ENCODE peak calls at places on chromosome 13, in five cellular contexts. X, A, F, R and G are unnamed samples.

GRCh38 chr13:26017196-26017921 is 34.5 kb downstream of the SHISA2 start:
- DNase-seq in X (peak; percentile 44), A (no peak), F (no peak), R (no peak), G (no peak)

GRCh38 chr13:74052402-74052928 is 81.7 kb downstream of the KLF12 start:
- DNase-seq in X (no peak), A (no peak), F (no peak), R (no peak), G (no peak)

GRCh38 chr13:88086577-88086976 is 415.4 kb downstream of the SLITRK5 start:
- DNase-seq in X (no peak), A (no peak), F (peak; percentile 15), R (no peak), G (no peak)

GRCh38 chr13:49029570-49029969 is 53.9 kb downstream of the FNDC3A start:
- DNase-seq in X (no peak), A (no peak), F (no peak), R (no peak), G (no peak)

GRCh38 chr13:92989301-92989700 is 237.3 kb upstream of the GPC6 start:
- DNase-seq in X (no peak), A (no peak), F (no peak), R (no peak), G (no peak)

GRCh38 chr13:54758795-54759194 is 1730.2 kb downstream of the OLFM4 start:
- DNase-seq in X (no peak), A (no peak), F (no peak), R (no peak), G (no peak)

GRCh38 chr13:97371486-97372109 is 62.4 kb upstream of the RAP2A start:
- DNase-seq in X (peak; percentile 38), A (no peak), F (no peak), R (no peak), G (no peak)

GRCh38 chr13:37406031-37406430 is 192.5 kb downstream of the POSTN start:
- DNase-seq in X (no peak), A (no peak), F (no peak), R (no peak), G (no peak)

GRCh38 chr13:21813844-21814243 is 143.0 kb downstream of the FGF9 start:
- DNase-seq in X (no peak), A (no peak), F (no peak), R (no peak), G (no peak)

GRCh38 chr13:77516342-77516789 is 19.1 kb upstream of the SCEL start:
- DNase-seq in X (no peak), A (no peak), F (no peak), R (peak; percentile 51), G (no peak)

GRCh38 chr13:72151241-72151640 is 284.2 kb upstream of the DACH1 start:
- DNase-seq in X (no peak), A (no peak), F (peak; percentile 78), R (no peak), G (no peak)

GRCh38 chr13:114131581-114132418 is 623 bp downstream of the RASA3 start:
- DNase-seq in X (peak; percentile 61), A (no peak), F (no peak), R (peak; percentile 28), G (no peak)

GRCh38 chr13:27619093-27619705 is 1.1 kb downstream of the LNX2 start:
- DNase-seq in X (no peak), A (no peak), F (no peak), R (peak; percentile 36), G (no peak)

GRCh38 chr13:111549464-111549863 is 229.0 kb downstream of the TEX29 start:
- DNase-seq in X (no peak), A (no peak), F (no peak), R (no peak), G (no peak)

GRCh38 chr13:95641961-95642621 is 2.4 kb downstream of the DZIP1 start:
- DNase-seq in X (no peak), A (no peak), F (peak; percentile 10), R (no peak), G (no peak)

GRCh38 chr13:89827552-89827951 is 1519.9 kb upstream of the MIR17HG start:
- DNase-seq in X (peak; percentile 43), A (no peak), F (no peak), R (no peak), G (no peak)